ENCODE peak calls at places on chromosomes 3 and 15, in four cellular contexts. V is cardiac septum, P is NCI-H2081, Y is AG20443. I is an unnamed sample.

GRCh38 chr3:133114198-133114597 is 76.0 kb downstream of the TMEM108 start:
- DNase-seq in P (no peak), Y (no peak), V (no peak), I (no peak)

GRCh38 chr3:79002465-79003372 is 765.1 kb downstream of the ROBO1 start:
- DNase-seq in P (no peak), Y (no peak), V (no peak), I (no peak)

GRCh38 chr3:65398953-65399352 is 639.8 kb downstream of the MAGI1 start:
- DNase-seq in V (no peak), Y (no peak), P (no peak), I (no peak)

GRCh38 chr15:70025413-70026296 is 72.1 kb downstream of the TLE3 start:
- DNase-seq in Y (no peak), V (peak), P (no peak), I (no peak)

GRCh38 chr3:126983653-126984390 is 907 bp downstream of the PLXNA1 start:
- DNase-seq in Y (peak), P (no peak), V (no peak), I (no peak)

GRCh38 chr15:26651909-26652308 is 121.0 kb downstream of the GABRB3 start:
- DNase-seq in P (no peak), V (no peak), Y (no peak), I (no peak)

GRCh38 chr3:120113128-120114116 is 19.2 kb upstream of the GSK3B start:
- DNase-seq in Y (peak), P (no peak), V (no peak), I (no peak)

GRCh38 chr3:17640466-17640865 is 102.0 kb downstream of the TBC1D5 start:
- DNase-seq in V (no peak), P (no peak), Y (no peak), I (no peak)

GRCh38 chr15:70329179-70329578 is 231.5 kb upstream of the TLE3 start:
- DNase-seq in P (no peak), V (no peak), Y (no peak), I (no peak)

GRCh38 chr3:149021830-149022229 is 30.5 kb downstream of the GYG1 start:
- DNase-seq in P (no peak), V (no peak), Y (no peak), I (no peak)

GRCh38 chr3:35275768-35276167 is 363.6 kb upstream of the ARPP21 start:
- DNase-seq in Y (no peak), V (no peak), P (no peak), I (no peak)

GRCh38 chr15:63514533-63514943 is 10.1 kb downstream of the USP3 start:
- DNase-seq in V (no peak), Y (peak), P (no peak), I (no peak)

GRCh38 chr15:74489518-74490338 is 28.8 kb upstream of the UBL7 start:
- DNase-seq in V (no peak), Y (peak), P (peak), I (peak)

GRCh38 chr3:154972951-154973350 is 107.2 kb upstream of the MME start:
- DNase-seq in Y (no peak), V (no peak), P (no peak), I (no peak)

GRCh38 chr3:194579091-194579606 is 54.1 kb downstream of the TMEM44 start:
- DNase-seq in P (no peak), V (peak), Y (peak), I (no peak)

GRCh38 chr3:72587282-72587681 is 261.0 kb downstream of the SHQ1 start:
- DNase-seq in Y (no peak), V (no peak), P (no peak), I (no peak)

GRCh38 chr15:25170781-25171110 is 216.0 kb downstream of the SNRPN start:
- DNase-seq in Y (no peak), P (no peak), V (no peak), I (no peak)

GRCh38 chr15:40915679-40916078 is 13.5 kb upstream of the DLL4 start:
- DNase-seq in Y (no peak), P (no peak), V (no peak), I (no peak)

GRCh38 chr15:38176696-38177095 is 75.9 kb upstream of the SPRED1 start:
- DNase-seq in V (no peak), Y (no peak), P (no peak), I (no peak)

GRCh38 chr3:189304465-189305341 is 132.9 kb downstream of the TPRG1 start:
- DNase-seq in P (peak), V (no peak), Y (peak), I (no peak)

GRCh38 chr3:126980266-126980811 is 2.6 kb upstream of the PLXNA1 start:
- DNase-seq in P (no peak), V (no peak), Y (no peak), I (no peak)

GRCh38 chr3:62134061-62134496 is 239.3 kb downstream of the FEZF2 start:
- DNase-seq in V (no peak), P (no peak), Y (peak), I (no peak)

GRCh38 chr3:123261666-123262065 is 59.9 kb downstream of the SEC22A start:
- DNase-seq in P (no peak), V (no peak), Y (no peak), I (no peak)

GRCh38 chr3:106329505-106329904 is 460.7 kb upstream of the CBLB start:
- DNase-seq in V (no peak), P (no peak), Y (no peak), I (no peak)

GRCh38 chr3:196533260-196533681 is 18.1 kb upstream of the SMCO1 start:
- DNase-seq in Y (no peak), V (no peak), P (no peak), I (no peak)

GRCh38 chr3:51963951-51964451 is 3.3 kb downstream of the PCBP4 start:
- DNase-seq in P (peak), Y (no peak), V (no peak), I (no peak)

GRCh38 chr3:44894485-44894884 is 20.1 kb downstream of the TGM4 start:
- DNase-seq in V (peak), P (no peak), Y (no peak), I (no peak)

GRCh38 chr3:176275538-176275937 is 921.7 kb downstream of the TBL1XR1 start:
- DNase-seq in P (no peak), V (no peak), Y (no peak), I (no peak)

GRCh38 chr3:162142511-162142910 is 645.9 kb downstream of the OTOL1 start:
- DNase-seq in V (no peak), P (no peak), Y (peak), I (no peak)

GRCh38 chr15:65767895-65768294 is 24.2 kb downstream of the DENND4A start:
- DNase-seq in V (no peak), P (no peak), Y (no peak), I (no peak)

GRCh38 chr3:74273555-74274402 is 340.7 kb downstream of the CNTN3 start:
- DNase-seq in Y (no peak), V (no peak), P (no peak), I (no peak)

GRCh38 chr3:44516230-44516629 is 38.8 kb upstream of the ZNF445 start:
- DNase-seq in P (no peak), Y (no peak), V (no peak), I (no peak)

GRCh38 chr3:112116777-112117186 is 16.3 kb downstream of the GCSAM start:
- DNase-seq in P (no peak), V (no peak), Y (no peak), I (no peak)

GRCh38 chr3:179811321-179812095 is 158.7 kb downstream of the USP13 start:
- DNase-seq in P (peak), Y (peak), V (no peak), I (peak)

GRCh38 chr15:52143862-52144261 is 31.3 kb upstream of the BCL2L10 start:
- DNase-seq in P (no peak), V (no peak), Y (peak), I (no peak)

GRCh38 chr3:46845397-46845859 is 17.8 kb downstream of the MYL3 start:
- DNase-seq in V (no peak), P (no peak), Y (peak), I (no peak)